ENCODE peak calls at places on chromosomes 7 and 10, in seven cellular contexts. Y is ovary, E is pancreas, W is brain microvascular endothelial cell, X is BE2C, S is fibroblast of lung, M is bronchial epithelial cell. Q is an unnamed sample.

GRCh38 chr7:2011266-2012043 is 221.3 kb downstream of the MAD1L1 start:
- DNase-seq in Y (no peak), E (no peak), W (no peak), X (peak; percentile 16), S (no peak), M (no peak), Q (no peak)

GRCh38 chr7:76424413-76425111 is at the start of gene ZP3:
- DNase-seq in Y (no peak), E (no peak), W (no peak), X (no peak), S (no peak), M (peak; percentile 15), Q (no peak)

GRCh38 chr10:83045731-83046130 is 1093.6 kb upstream of the GHITM start:
- DNase-seq in Y (no peak), E (no peak), W (no peak), X (no peak), S (no peak), M (no peak), Q (no peak)

GRCh38 chr10:5948999-5949759 is 28.2 kb downstream of the IL15RA start:
- DNase-seq in Y (peak; percentile 63), E (peak; percentile 55), W (peak; percentile 57), X (peak; percentile 51), S (peak; percentile 54), M (peak; percentile 59), Q (no peak)

GRCh38 chr10:34171957-34172527 is 643.1 kb downstream of the PARD3 start:
- DNase-seq in Y (no peak), E (no peak), W (no peak), X (no peak), S (peak; percentile 58), M (no peak), Q (no peak)

GRCh38 chr7:141464551-141464950 is 86.7 kb upstream of the AGK start:
- DNase-seq in Y (no peak), E (no peak), W (no peak), X (no peak), S (no peak), M (no peak), Q (no peak)

GRCh38 chr10:127678091-127678490 is 58.9 kb upstream of the FOXI2 start:
- DNase-seq in Y (no peak), E (no peak), W (no peak), X (no peak), S (no peak), M (no peak), Q (no peak)

GRCh38 chr7:131040467-131040932 is 287.2 kb upstream of the MKLN1 start:
- DNase-seq in Y (peak; percentile 41), E (peak; percentile 67), W (peak; percentile 75), X (peak; percentile 63), S (peak; percentile 59), M (peak; percentile 70), Q (peak; percentile 63)

GRCh38 chr7:665751-666453 is 60.6 kb upstream of the DNAAF5 start:
- DNase-seq in Y (peak; percentile 68), E (no peak), W (no peak), X (peak; percentile 21), S (no peak), M (no peak), Q (no peak)

GRCh38 chr7:32066441-32066840 is 3.8 kb downstream of the PDE1C start:
- DNase-seq in Y (no peak), E (no peak), W (no peak), X (no peak), S (no peak), M (no peak), Q (no peak)

GRCh38 chr10:113458944-113459343 is 93.9 kb upstream of the HABP2 start:
- DNase-seq in Y (no peak), E (no peak), W (no peak), X (no peak), S (no peak), M (no peak), Q (no peak)

GRCh38 chr10:113457408-113457807 is 95.4 kb upstream of the HABP2 start:
- DNase-seq in Y (no peak), E (no peak), W (no peak), X (no peak), S (no peak), M (no peak), Q (no peak)

GRCh38 chr10:113454341-113455061 is 98.4 kb upstream of the HABP2 start:
- DNase-seq in Y (no peak), E (peak; percentile 58), W (peak; percentile 33), X (peak; percentile 66), S (peak; percentile 16), M (peak; percentile 29), Q (no peak)

GRCh38 chr10:113458461-113458860 is 94.4 kb upstream of the HABP2 start:
- DNase-seq in Y (no peak), E (no peak), W (no peak), X (no peak), S (no peak), M (no peak), Q (no peak)

GRCh38 chr10:113456741-113457140 is 96.1 kb upstream of the HABP2 start:
- DNase-seq in Y (no peak), E (no peak), W (no peak), X (no peak), S (no peak), M (no peak), Q (no peak)
- H3K27me3 ChIP-seq in Y (no peaks in the 10 kb centered on the region), E (no peaks in the 10 kb centered on the region), W (peaks cover 6% of the 10 kb centered on the region), X (no peaks in the 10 kb centered on the region), S (no peaks in the 10 kb centered on the region), M (peaks cover 2% of the 10 kb centered on the region), Q (no peaks in the 10 kb centered on the region)

GRCh38 chr10:62048919-62049636 is 147.6 kb downstream of the ARID5B start:
- DNase-seq in Y (peak; percentile 89), E (peak; percentile 59), W (peak; percentile 98), X (peak; percentile 83), S (peak; percentile 99), M (peak; percentile 96), Q (peak; percentile 48)
- H3K4me3 ChIP-seq in Y (peak overlapping the region; percentile 76), E (peak overlapping the region; percentile 5), W (peak overlapping the region; percentile 61), X (peak overlapping the region; percentile 47), S (peak overlapping the region; percentile 74), M (peak overlapping the region; percentile 44), Q (peak overlapping the region; percentile 62)

GRCh38 chr10:101236376-101237079 is 7.3 kb upstream of the LBX1 start:
- DNase-seq in Y (no peak), E (no peak), W (no peak), X (no peak), S (no peak), M (no peak), Q (no peak)

GRCh38 chr10:101237908-101238731 is 8.9 kb upstream of the LBX1 start:
- DNase-seq in Y (no peak), E (no peak), W (no peak), X (no peak), S (no peak), M (no peak), Q (no peak)

GRCh38 chr10:101238732-101239105 is 9.5 kb upstream of the LBX1 start:
- DNase-seq in Y (no peak), E (no peak), W (no peak), X (no peak), S (no peak), M (no peak), Q (no peak)

GRCh38 chr10:101235766-101236165 is 6.5 kb upstream of the LBX1 start:
- DNase-seq in Y (no peak), E (no peak), W (no peak), X (no peak), S (no peak), M (no peak), Q (no peak)

DNA sequence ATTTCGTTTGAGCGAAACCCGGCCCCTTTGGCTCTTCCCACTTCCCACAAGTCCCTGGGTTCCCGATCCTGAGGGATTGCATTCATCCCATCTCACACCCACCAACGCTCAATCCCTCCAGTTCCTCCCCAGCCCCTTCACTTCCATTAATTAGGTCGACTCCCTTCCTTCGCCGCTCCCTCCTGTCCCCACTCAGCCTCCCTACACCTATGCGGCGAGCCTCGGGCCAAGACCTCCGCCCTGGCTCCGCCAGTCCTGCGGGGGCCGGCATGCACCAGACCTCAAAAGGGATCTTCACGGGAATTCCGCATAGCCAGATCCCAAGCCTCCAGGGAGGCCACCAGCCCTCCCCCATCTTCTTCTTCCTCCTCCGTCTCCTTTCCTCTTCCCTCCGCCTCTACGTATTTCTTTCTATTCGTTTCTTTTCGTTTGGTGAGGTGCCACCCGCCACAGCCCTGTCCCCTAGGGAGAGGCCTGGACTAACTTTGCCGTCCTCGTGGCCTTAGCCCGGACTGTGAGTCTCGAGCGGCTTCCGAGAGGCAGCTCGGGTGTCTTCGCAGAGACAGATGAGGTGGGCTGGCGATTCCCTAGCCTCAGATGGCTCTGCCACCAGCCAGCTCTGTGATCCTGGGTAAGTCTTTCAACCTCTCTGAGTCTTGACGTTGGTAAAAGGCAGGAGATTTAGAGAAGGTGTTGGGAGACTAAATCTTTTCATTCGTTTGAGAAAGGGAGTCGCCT is 8.0 kb upstream of the LBX1 start:
- DNase-seq in Y (no peak), E (no peak), W (no peak), X (no peak), S (peak; percentile 20), M (no peak), Q (no peak)
- H3K27me3 ChIP-seq in Y (peaks cover 2% of the 10 kb centered on the region), E (peaks cover 12% of the 10 kb centered on the region), W (peaks cover 93% of the 10 kb centered on the region), X (peaks cover 19% of the 10 kb centered on the region), S (peaks cover 66% of the 10 kb centered on the region), M (peaks cover 67% of the 10 kb centered on the region), Q (peaks cover 19% of the 10 kb centered on the region)

GRCh38 chr7:16422100-16422430 is 727 bp upstream of the CRPPA start:
- DNase-seq in Y (no peak), E (no peak), W (no peak), X (no peak), S (peak; percentile 38), M (no peak), Q (no peak)
- H3K4me3 ChIP-seq in Y (no peak overlapping the region), E (no peak overlapping the region), W (no peak overlapping the region), X (no peak overlapping the region), S (no peak overlapping the region), M (no peak overlapping the region), Q (no peak overlapping the region)

DNA sequence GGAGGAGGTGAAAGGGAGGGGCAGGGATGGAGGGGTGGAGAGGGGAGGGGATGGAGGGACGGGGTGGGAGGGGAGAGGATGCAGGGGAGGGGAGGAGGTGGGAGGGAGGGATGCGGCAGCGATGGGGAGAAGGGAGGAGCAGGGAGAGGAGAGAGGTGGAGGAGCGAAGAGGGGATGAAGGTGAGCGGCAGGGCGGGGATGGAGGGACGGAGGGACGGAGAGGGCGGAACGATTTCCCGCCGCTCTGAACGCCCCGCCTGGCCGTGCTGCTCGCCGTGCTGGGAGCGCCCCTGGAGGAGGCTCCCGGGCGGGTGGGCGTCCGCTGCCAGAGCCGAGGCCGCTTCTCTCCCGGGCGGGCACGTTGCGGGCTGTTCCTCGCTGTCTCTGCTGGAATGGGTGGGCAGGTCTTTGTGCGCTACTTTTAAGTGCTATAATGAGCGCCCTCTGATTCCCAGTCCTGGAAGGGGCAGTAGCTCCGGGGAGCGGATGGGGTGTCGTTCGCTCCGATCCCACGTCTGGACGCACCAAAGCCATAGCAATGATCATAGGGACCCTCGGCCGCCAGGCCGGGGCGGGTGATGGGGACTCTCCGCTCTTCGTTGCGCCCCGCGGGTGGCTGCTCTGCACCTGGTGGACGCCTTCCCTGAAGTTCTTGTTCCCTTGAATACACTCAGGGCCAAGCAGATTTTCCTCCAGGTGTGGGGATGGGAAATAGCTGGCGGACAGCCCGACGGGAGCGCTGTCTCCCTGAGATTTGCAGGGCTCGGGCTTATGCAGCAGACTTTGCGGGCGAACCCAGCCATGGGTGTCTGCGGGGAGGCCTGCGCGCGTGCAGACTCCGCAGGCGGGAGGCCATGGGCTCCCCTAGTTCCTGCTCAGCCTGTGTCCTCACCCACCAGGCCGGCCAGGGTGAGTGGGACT is 81.1 kb upstream of the CPXM2 start:
- DNase-seq in Y (no peak), E (no peak), W (no peak), X (no peak), S (no peak), M (no peak), Q (no peak)
- H3K27me3 ChIP-seq in Y (no peaks in the 10 kb centered on the region), E (peaks cover 23% of the 10 kb centered on the region), W (peaks cover 22% of the 10 kb centered on the region), X (peaks cover 6% of the 10 kb centered on the region), S (no peaks in the 10 kb centered on the region), M (peaks cover 13% of the 10 kb centered on the region), Q (no peaks in the 10 kb centered on the region)

GRCh38 chr7:140403878-140404564 is at the start of gene RAB19:
- DNase-seq in Y (no peak), E (peak; percentile 73), W (no peak), X (no peak), S (no peak), M (no peak), Q (peak; percentile 53)
- H3K4me3 ChIP-seq in Y (peak within 1 kb of the TSS; percentile 29), E (peak within 1 kb of the TSS; percentile 30), W (peak within 1 kb of the TSS; percentile 25), X (no peak within 1 kb of the TSS), S (no peak within 1 kb of the TSS), M (peak within 1 kb of the TSS; percentile 44), Q (peak within 1 kb of the TSS; percentile 82)